ENCODE peak calls at places on chromosomes 16 and 17, in ten cellular contexts. J is endodermal cell; B is CD8-positive, alpha-beta memory T cell; U is brain microvascular endothelial cell; K is dorsolateral prefrontal cortex; D is spleen; L is sigmoid colon; H is heart left ventricle; Z is left ventricle myocardium inferior; N is neural progenitor cell. S is an unnamed sample.

GRCh38 chr17:44775136-44775837 is 16.5 kb downstream of the ADAM11 start:
- DNase-seq in K (peak), B (peak), Z (peak), U (peak), L (peak), H (no peak), J (peak), N (peak), D (peak), S (peak)

GRCh38 chr16:24858219-24859041 is 12.7 kb downstream of the SLC5A11 start:
- DNase-seq in L (peak), K (no peak), D (no peak), N (peak), Z (peak), H (peak), B (peak), J (peak), U (peak), S (no peak)

GRCh38 chr16:79950932-79951719 is 350.6 kb upstream of the MAF start:
- DNase-seq in U (no peak), Z (no peak), L (no peak), K (no peak), J (no peak), H (no peak), N (no peak), D (no peak), B (no peak), S (no peak)

GRCh38 chr17:7136266-7136877 is 21.8 kb upstream of the ASGR2 start:
- DNase-seq in B (peak), K (peak), J (peak), N (peak), L (peak), D (peak), H (peak), U (peak), Z (peak), S (peak)

GRCh38 chr17:145671-146541 is 8.5 kb downstream of the SCGB1C2 start:
- DNase-seq in H (no peak), B (no peak), Z (peak), N (no peak), D (peak), K (peak), J (no peak), U (no peak), L (peak), S (no peak)

GRCh38 chr17:62816282-62816839 is 8.2 kb upstream of the MARCHF10 start:
- DNase-seq in U (no peak), B (no peak), Z (no peak), D (no peak), L (no peak), N (no peak), K (no peak), J (peak), H (no peak), S (no peak)

GRCh38 chr16:88430524-88431446 is 22.3 kb upstream of the ZFPM1 start:
- DNase-seq in L (no peak), Z (peak), N (no peak), D (peak), B (no peak), U (peak), H (no peak), K (no peak), J (peak), S (no peak)

GRCh38 chr17:49388290-49388640 is 26.2 kb upstream of the ZNF652 start:
- DNase-seq in N (no peak), B (peak), U (no peak), D (no peak), L (no peak), K (no peak), J (no peak), H (no peak), Z (no peak), S (no peak)

GRCh38 chr17:57256708-57257112 is 387 bp downstream of the MSI2 start:
- DNase-seq in B (peak), Z (peak), N (peak), J (no peak), D (no peak), K (no peak), H (no peak), U (no peak), L (peak), S (no peak)

GRCh38 chr17:8857919-8858318 is 9.6 kb downstream of the PIK3R6 start:
- DNase-seq in Z (peak), N (no peak), U (peak), J (peak), H (peak), D (no peak), K (no peak), L (no peak), B (no peak), S (no peak)

GRCh38 chr16:21950782-21951521 is 2.2 kb upstream of the UQCRC2 start:
- DNase-seq in K (no peak), L (no peak), Z (no peak), B (no peak), J (no peak), H (no peak), N (peak), D (no peak), U (peak), S (no peak)

GRCh38 chr16:49856741-49857330 is 924 bp upstream of the ZNF423 start:
- DNase-seq in J (peak), U (peak), N (peak), D (peak), Z (peak), H (peak), K (peak), B (no peak), L (peak), S (no peak)

GRCh38 chr16:10938844-10939648 is 3.2 kb downstream of the DEXI start:
- DNase-seq in Z (no peak), U (no peak), K (no peak), N (no peak), J (no peak), B (no peak), H (peak), D (no peak), L (no peak), S (no peak)

GRCh38 chr17:17561408-17562144 is 29.9 kb downstream of the PEMT start:
- DNase-seq in N (no peak), L (no peak), J (no peak), D (peak), Z (peak), B (no peak), K (no peak), U (no peak), H (peak), S (peak)

GRCh38 chr17:43907425-43907981 is at the start of gene MPP2:
- DNase-seq in N (peak), J (peak), Z (peak), L (peak), U (peak), K (peak), H (peak), B (peak), D (peak), S (no peak)

GRCh38 chr16:80681436-80681835 is 123.0 kb downstream of the CDYL2 start:
- DNase-seq in H (no peak), B (no peak), L (no peak), D (no peak), N (no peak), Z (no peak), U (no peak), K (no peak), J (no peak), S (no peak)

GRCh38 chr16:8812162-8812843 is 14.7 kb downstream of the PMM2 start:
- DNase-seq in N (no peak), B (no peak), K (no peak), L (no peak), D (no peak), H (no peak), U (no peak), J (no peak), Z (no peak), S (no peak)

GRCh38 chr16:50505714-50506542 is 42.3 kb upstream of the NKD1 start:
- DNase-seq in J (peak), H (no peak), B (no peak), D (no peak), N (peak), K (no peak), L (no peak), Z (no peak), U (no peak), S (no peak)

GRCh38 chr17:32747856-32748255 is 129.1 kb downstream of the MYO1D start:
- DNase-seq in J (no peak), D (no peak), N (no peak), B (no peak), U (no peak), L (no peak), K (no peak), H (no peak), Z (no peak), S (no peak)

GRCh38 chr16:64657316-64658011 is 464.4 kb downstream of the CDH11 start:
- DNase-seq in N (no peak), H (no peak), U (peak), K (no peak), D (no peak), Z (no peak), B (no peak), L (no peak), J (no peak), S (peak)

GRCh38 chr16:22373662-22374310 is 633 bp downstream of the CDR2 start:
- DNase-seq in U (no peak), H (peak), Z (peak), D (peak), N (peak), K (peak), J (peak), B (peak), L (peak), S (no peak)

DNA sequence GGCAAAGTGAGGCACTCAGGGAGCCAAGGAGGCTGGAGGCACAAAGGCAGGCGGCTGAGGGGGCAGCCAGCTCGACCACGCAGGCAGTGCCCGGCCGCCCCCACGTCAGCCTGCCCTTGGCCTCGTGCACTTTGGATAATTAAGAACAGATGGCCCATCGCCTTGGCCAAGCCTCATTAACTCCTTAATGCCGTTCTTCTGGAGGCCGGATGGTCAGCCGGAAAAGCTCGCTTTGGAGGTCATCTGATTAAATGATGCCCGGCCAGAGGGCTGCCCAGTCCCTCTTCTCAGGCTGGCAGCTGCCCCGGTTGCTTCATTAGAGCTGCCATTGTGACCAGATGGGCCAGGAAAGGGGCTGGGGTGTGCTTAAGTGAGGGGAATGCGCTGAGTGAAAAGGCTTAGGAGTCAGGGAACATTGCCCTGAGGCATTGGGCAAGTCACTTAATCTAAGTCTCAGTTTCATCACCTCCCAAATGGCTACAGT is 364.0 kb downstream of the NPIPA8 start:
- DNase-seq in H (no peak), D (no peak), N (no peak), K (no peak), J (no peak), U (no peak), B (no peak), L (no peak), Z (no peak), S (no peak)
- H3K27ac ChIP-seq in H (no peak), D (peak), N (no peak), K (no peak), J (no peak), U (no peak), B (no peak), L (no peak), Z (no peak), S (no peak)

GRCh38 chr16:83818276-83818675 is 10.5 kb downstream of the HSBP1 start:
- DNase-seq in N (no peak), K (no peak), Z (no peak), J (no peak), D (no peak), H (no peak), U (no peak), L (no peak), B (no peak), S (no peak)
- H3K27ac ChIP-seq in N (no peak), K (no peak), Z (no peak), J (no peak), D (no peak), H (no peak), U (no peak), L (peak), B (no peak), S (no peak)

GRCh38 chr16:86257546-86257945 is 252.8 kb upstream of the FOXF1 start:
- DNase-seq in B (no peak), K (no peak), L (no peak), H (no peak), N (no peak), D (no peak), U (no peak), Z (no peak), J (no peak), S (no peak)

GRCh38 chr16:86259499-86259898 is 250.8 kb upstream of the FOXF1 start:
- DNase-seq in N (no peak), J (peak), D (no peak), H (no peak), Z (no peak), U (no peak), K (no peak), L (no peak), B (no peak), S (no peak)

GRCh38 chr16:86258713-86259112 is 251.6 kb upstream of the FOXF1 start:
- DNase-seq in K (no peak), L (no peak), U (no peak), Z (no peak), J (peak), H (no peak), D (no peak), N (no peak), B (no peak), S (no peak)

GRCh38 chr16:86261379-86261778 is 248.9 kb upstream of the FOXF1 start:
- DNase-seq in N (no peak), B (no peak), H (no peak), J (peak), D (no peak), L (no peak), U (peak), K (no peak), Z (no peak), S (no peak)

GRCh38 chr16:86256995-86257394 is 253.3 kb upstream of the FOXF1 start:
- DNase-seq in K (no peak), B (no peak), U (no peak), D (no peak), H (no peak), J (peak), L (no peak), N (no peak), Z (no peak), S (no peak)
- H3K27ac ChIP-seq in K (no peak), B (no peak), U (no peak), D (no peak), H (no peak), J (no peak), L (no peak), N (no peak), Z (no peak), S (no peak)

GRCh38 chr17:36869441-36869840 is 67.8 kb upstream of the LHX1 start:
- DNase-seq in U (no peak), D (peak), Z (no peak), J (peak), N (no peak), B (no peak), K (no peak), H (no peak), L (no peak), S (no peak)
- H3K27ac ChIP-seq in U (no peak), D (no peak), Z (no peak), J (no peak), N (no peak), B (no peak), K (no peak), H (no peak), L (no peak), S (no peak)

GRCh38 chr17:29645516-29646051 is 22.9 kb upstream of the CORO6 start:
- DNase-seq in H (peak), N (no peak), L (peak), J (no peak), U (peak), K (peak), B (no peak), D (no peak), Z (peak), S (no peak)
- H3K27ac ChIP-seq in H (peak), N (no peak), L (peak), J (no peak), U (peak), K (peak), B (no peak), D (peak), Z (peak), S (peak)

GRCh38 chr17:40244255-40244654 is 25.2 kb downstream of the WIPF2 start:
- DNase-seq in B (no peak), K (no peak), N (no peak), H (no peak), U (no peak), L (no peak), Z (no peak), D (no peak), J (no peak), S (no peak)

GRCh38 chr17:40243756-40244155 is 24.7 kb downstream of the WIPF2 start:
- DNase-seq in J (no peak), L (no peak), U (no peak), D (no peak), K (no peak), B (no peak), H (no peak), N (no peak), Z (no peak), S (no peak)

GRCh38 chr17:40247926-40248495 is 28.9 kb downstream of the WIPF2 start:
- DNase-seq in H (no peak), Z (no peak), J (no peak), D (no peak), N (no peak), U (no peak), K (no peak), L (no peak), B (no peak), S (no peak)

GRCh38 chr17:40241435-40241834 is 22.3 kb downstream of the WIPF2 start:
- DNase-seq in H (no peak), B (no peak), U (no peak), L (no peak), Z (no peak), K (no peak), N (no peak), J (no peak), D (no peak), S (no peak)

DNA sequence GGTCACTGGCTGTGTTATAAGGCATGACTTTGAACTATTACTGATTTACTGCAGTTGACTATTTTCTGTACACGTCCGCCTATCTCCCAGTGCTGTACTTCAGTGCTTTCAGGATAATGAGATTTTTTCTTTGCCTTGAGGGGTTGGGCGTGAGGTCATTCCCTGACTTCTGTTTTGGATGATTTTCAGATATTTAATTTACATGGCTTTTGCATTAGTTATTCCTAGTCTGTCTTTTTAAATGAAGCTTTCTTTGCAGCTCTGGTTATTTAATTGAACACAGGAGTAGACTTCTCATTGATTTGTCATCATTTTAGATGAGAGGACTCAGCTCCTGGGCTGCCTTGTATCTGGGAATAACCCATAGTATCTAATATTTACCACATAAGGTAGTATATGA is 23.7 kb downstream of the WIPF2 start:
- DNase-seq in L (no peak), H (no peak), D (no peak), J (no peak), U (no peak), K (no peak), Z (no peak), B (no peak), N (no peak), S (no peak)
- H3K27ac ChIP-seq in L (no peak), H (no peak), D (no peak), J (no peak), U (no peak), K (peak), Z (no peak), B (no peak), N (no peak), S (no peak)

GRCh38 chr16:66364117-66364958 is 2.2 kb upstream of the CDH5 start:
- DNase-seq in H (peak), N (peak), D (no peak), J (peak), B (no peak), U (no peak), Z (peak), K (peak), L (peak), S (no peak)

GRCh38 chr16:66365588-66365987 is 903 bp upstream of the CDH5 start:
- DNase-seq in D (no peak), K (no peak), J (peak), H (peak), B (no peak), L (no peak), U (peak), N (no peak), Z (peak), S (no peak)

GRCh38 chr16:66367968-66368891 is 1.7 kb downstream of the CDH5 start:
- DNase-seq in L (no peak), N (peak), J (peak), Z (peak), H (peak), U (no peak), D (no peak), K (no peak), B (no peak), S (no peak)

GRCh38 chr16:66364959-66365306 is 1.6 kb upstream of the CDH5 start:
- DNase-seq in H (no peak), U (no peak), Z (no peak), N (no peak), K (no peak), L (no peak), J (no peak), B (no peak), D (no peak), S (no peak)

DNA sequence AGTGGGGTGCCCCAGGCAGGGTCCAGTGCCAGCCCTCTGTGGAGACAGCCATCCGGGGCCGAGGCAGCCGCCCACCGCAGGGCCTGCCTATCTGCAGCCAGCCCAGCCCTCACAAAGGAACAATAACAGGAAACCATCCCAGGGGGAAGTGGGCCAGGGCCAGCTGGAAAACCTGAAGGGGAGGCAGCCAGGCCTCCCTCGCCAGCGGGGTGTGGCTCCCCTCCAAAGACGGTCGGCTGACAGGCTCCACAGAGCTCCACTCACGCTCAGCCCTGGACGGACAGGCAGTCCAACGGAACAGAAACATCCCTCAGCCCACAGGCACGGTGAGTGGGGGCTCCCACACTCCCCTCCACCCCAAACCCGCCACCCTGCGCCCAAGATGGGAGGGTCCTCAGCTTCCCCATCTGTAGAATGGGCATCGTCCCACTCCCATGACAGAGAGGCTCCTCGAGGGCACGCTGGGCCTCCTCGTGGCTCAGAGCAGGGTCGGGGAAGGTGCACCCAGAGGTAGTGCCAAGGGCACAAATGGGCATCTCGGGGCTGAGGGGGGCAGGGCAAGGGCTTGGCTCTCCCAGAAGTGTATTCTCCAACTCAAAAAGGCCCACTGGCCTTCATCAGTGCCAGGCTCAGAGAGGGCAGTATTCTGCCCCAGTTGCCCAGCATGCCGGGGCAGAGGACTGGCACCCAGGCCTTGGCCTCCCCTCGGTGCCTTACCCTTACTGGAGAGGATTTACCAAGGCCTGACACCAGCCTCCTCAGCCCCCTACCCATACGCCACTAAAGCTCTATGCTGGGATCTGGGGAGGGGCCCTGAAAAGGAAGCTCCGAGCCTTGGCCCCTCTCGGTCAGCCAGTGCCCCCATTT is at the start of gene CDH5:
- DNase-seq in B (no peak), D (peak), K (peak), N (no peak), Z (peak), U (no peak), L (peak), H (peak), J (peak), S (no peak)
- H3K27ac ChIP-seq in B (no peak), D (peak), K (peak), N (no peak), Z (peak), U (no peak), L (peak), H (peak), J (no peak), S (no peak)

GRCh38 chr16:83954577-83955016 is 1.6 kb downstream of the OSGIN1 start:
- DNase-seq in K (no peak), B (no peak), N (no peak), H (peak), D (peak), Z (peak), J (peak), L (peak), U (peak), S (no peak)

GRCh38 chr16:83957296-83957855 is 4.3 kb downstream of the OSGIN1 start:
- DNase-seq in B (no peak), H (no peak), K (no peak), L (no peak), U (no peak), J (no peak), D (no peak), Z (no peak), N (no peak), S (no peak)

GRCh38 chr16:83956336-83957289 is 3.6 kb downstream of the OSGIN1 start:
- DNase-seq in B (peak), Z (peak), H (peak), J (peak), D (peak), U (peak), K (peak), L (peak), N (peak), S (no peak)

GRCh38 chr16:83953796-83954576 is 946 bp downstream of the OSGIN1 start:
- DNase-seq in U (peak), Z (no peak), J (peak), N (peak), B (no peak), K (no peak), H (no peak), L (no peak), D (no peak), S (no peak)

GRCh38 chr16:83955218-83956130 is 2.4 kb downstream of the OSGIN1 start:
- DNase-seq in Z (peak), H (peak), U (peak), L (no peak), J (no peak), N (no peak), D (no peak), K (no peak), B (no peak), S (no peak)
- H3K27ac ChIP-seq in Z (peak), H (no peak), U (no peak), L (no peak), J (no peak), N (no peak), D (no peak), K (no peak), B (no peak), S (no peak)

S was measured in epithelial cell of prostate.